ENCODE peak calls at places on chromosomes 5 and 9, in five cellular contexts. L is psoas muscle; H is SJCRH30; E is naive thymus-derived CD4-positive, alpha-beta T cell; B is fibroblast of the aortic adventitia. M is an unnamed sample.

GRCh38 chr5:38719916-38720315 is 125.9 kb upstream of the OSMR start:
- DNase-seq in B (no peak), L (no peak), H (no peak), E (no peak), M (no peak)

GRCh38 chr5:31329722-31330121 is 136.2 kb downstream of the CDH6 start:
- DNase-seq in B (no peak), E (no peak), H (no peak), L (no peak), M (no peak)

GRCh38 chr5:20266068-20266467 is 278.1 kb upstream of the CDH18 start:
- DNase-seq in B (peak), L (no peak), H (no peak), E (no peak), M (no peak)

GRCh38 chr5:13994606-13995336 is 50.3 kb upstream of the DNAH5 start:
- DNase-seq in B (peak), H (peak), E (no peak), L (no peak), M (no peak)

GRCh38 chr5:157761690-157762611 is 18.4 kb downstream of the LSM11 start:
- DNase-seq in L (no peak), E (peak), H (peak), B (peak), M (peak)

GRCh38 chr9:71929791-71930440 is 18.5 kb downstream of the C9orf85 start:
- DNase-seq in L (no peak), H (peak), B (no peak), E (no peak), M (no peak)

GRCh38 chr5:156526081-156527017 is 199.4 kb downstream of the SGCD start:
- DNase-seq in E (no peak), B (no peak), L (no peak), H (no peak), M (no peak)

GRCh38 chr9:108469654-108470053 is 386.1 kb downstream of the ACTL7B start:
- DNase-seq in L (no peak), H (no peak), E (no peak), B (peak), M (no peak)

GRCh38 chr5:173055722-173055982 is 500 bp upstream of the CREBRF start:
- DNase-seq in H (no peak), L (no peak), E (no peak), B (no peak), M (no peak)

GRCh38 chr5:136420168-136420916 is 55.0 kb upstream of the TRPC7 start:
- DNase-seq in E (no peak), H (no peak), B (no peak), L (no peak), M (no peak)

GRCh38 chr9:131555841-131556673 is 10.7 kb downstream of the PRRT1B start:
- DNase-seq in L (no peak), H (no peak), E (no peak), B (no peak), M (no peak)

GRCh38 chr9:131557855-131558548 is 12.7 kb downstream of the PRRT1B start:
- DNase-seq in E (no peak), L (no peak), H (no peak), B (no peak), M (no peak)

GRCh38 chr9:131552030-131552429 is 6.7 kb downstream of the PRRT1B start:
- DNase-seq in H (no peak), E (no peak), L (no peak), B (no peak), M (no peak)

GRCh38 chr9:131554865-131555351 is 9.6 kb downstream of the PRRT1B start:
- DNase-seq in E (no peak), H (no peak), B (no peak), L (no peak), M (no peak)

DNA sequence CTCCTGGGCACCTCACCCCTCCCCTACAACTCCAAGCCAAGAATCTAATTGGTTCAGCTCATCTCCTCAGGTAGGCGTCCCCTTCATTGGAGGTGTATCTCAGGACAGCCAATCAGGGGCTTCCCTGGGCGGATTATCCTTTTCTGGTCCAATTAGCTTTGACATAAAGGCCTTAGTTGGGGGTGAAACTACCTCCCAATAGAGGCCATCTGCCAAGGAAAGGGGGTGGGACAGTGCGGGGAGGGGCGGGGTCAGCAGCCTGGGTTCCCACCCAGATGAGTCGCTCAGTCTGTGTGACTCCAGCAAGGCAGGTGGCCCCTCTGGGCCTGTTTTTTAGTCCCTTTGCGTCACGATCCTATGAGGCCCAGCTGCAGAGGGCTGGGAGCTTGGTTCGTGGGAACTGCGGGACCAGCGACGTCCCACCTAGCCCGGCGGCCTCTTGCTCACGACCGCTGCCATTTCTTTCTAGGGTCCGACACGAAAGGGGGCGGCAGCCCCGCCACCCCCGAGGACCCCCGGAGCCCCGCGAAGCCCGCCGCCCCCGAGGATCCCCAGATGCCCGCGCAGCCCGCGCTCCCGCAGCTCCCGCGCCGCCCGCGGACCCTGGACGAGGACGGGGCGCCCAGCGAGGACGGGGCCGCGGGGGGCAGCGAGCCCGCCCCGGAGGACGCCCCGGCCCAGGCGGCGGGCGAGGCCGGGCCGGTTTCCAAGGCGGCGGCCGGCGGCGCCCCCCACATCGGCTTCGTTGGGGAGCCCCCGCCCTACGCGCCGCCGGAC is 9.0 kb downstream of the PRRT1B start:
- DNase-seq in E (no peak), L (no peak), H (no peak), B (no peak), M (peak)
- H3K4me3 ChIP-seq in E (no peak), L (no peak), H (no peak), B (no peak), M (no peak)

GRCh38 chr5:56358703-56359428 is 125.7 kb upstream of the ANKRD55 start:
- DNase-seq in L (no peak), B (peak), E (no peak), H (peak), M (no peak)
- H3K4me3 ChIP-seq in L (no peak), B (no peak), E (no peak), H (peak), M (no peak)

DNA sequence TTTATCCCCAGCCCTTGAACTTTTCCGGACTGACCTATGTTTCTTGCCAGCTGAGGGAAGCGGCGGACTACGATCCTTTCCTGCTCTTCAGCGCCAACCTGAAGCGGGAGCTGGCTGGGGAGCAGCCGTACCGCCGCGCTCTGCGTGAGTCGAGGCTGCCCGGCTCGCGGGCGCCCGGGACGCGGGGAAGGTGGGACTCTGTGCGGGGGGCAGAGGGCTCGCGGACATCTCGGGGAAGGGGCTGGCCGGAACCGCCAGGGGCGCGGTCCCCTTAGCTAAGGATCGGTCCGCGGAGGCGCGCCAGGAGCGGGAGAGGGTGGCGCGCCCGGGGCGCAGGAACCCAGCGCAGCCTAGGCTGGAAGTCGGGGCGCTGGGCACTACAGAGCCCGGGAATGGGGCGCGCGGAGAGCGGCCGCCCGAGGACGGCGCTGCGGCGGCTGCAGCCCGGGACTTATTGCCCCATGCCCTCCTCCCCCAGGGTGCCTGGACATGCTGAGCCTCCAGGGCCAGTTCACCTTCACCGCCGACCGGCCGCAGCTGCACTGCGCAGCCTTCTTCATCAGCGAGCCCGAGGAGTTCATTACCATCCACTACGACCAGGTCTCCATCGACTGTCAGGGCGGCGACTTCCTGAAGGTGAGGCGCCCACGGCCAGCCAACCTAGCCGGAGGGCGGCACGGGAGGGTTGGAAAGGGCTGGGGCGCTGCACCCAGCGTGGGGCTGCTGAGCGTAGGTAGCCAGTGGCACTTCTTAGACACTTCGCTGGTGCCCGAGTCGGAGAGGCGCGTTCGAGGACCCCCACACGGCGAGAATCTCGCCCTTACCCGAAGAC is 922 bp downstream of the CRHBP start:
- DNase-seq in H (no peak), B (peak), E (no peak), L (no peak), M (no peak)
- H3K4me3 ChIP-seq in H (no peak), B (peak), E (no peak), L (peak), M (no peak)

GRCh38 chr5:54254482-54255198 is 55.7 kb downstream of the ARL15 start:
- DNase-seq in E (no peak), L (no peak), B (peak), H (no peak), M (no peak)
- H3K4me3 ChIP-seq in E (no peak), L (peak), B (no peak), H (no peak), M (no peak)

GRCh38 chr5:131279209-131279608 is 15.4 kb downstream of the CDC42SE2 start:
- DNase-seq in L (no peak), H (no peak), B (no peak), E (no peak), M (no peak)

GRCh38 chr5:131277875-131278795 is 14.3 kb downstream of the CDC42SE2 start:
- DNase-seq in B (peak), E (no peak), H (peak), L (no peak), M (no peak)

GRCh38 chr5:131274341-131275063 is 10.6 kb downstream of the CDC42SE2 start:
- DNase-seq in E (no peak), L (no peak), H (no peak), B (no peak), M (no peak)

GRCh38 chr5:131277415-131277814 is 13.6 kb downstream of the CDC42SE2 start:
- DNase-seq in B (no peak), L (no peak), H (no peak), E (no peak), M (no peak)

GRCh38 chr5:131275996-131276535 is 12.2 kb downstream of the CDC42SE2 start:
- DNase-seq in E (no peak), L (no peak), B (no peak), H (no peak), M (no peak)
- H3K4me3 ChIP-seq in E (no peak), L (no peak), B (no peak), H (no peak), M (no peak)

GRCh38 chr5:97544279-97545077 is 361.4 kb upstream of the RIOK2 start:
- DNase-seq in L (no peak), E (no peak), H (no peak), B (no peak), M (no peak)
- H3K4me3 ChIP-seq in L (no peak), E (no peak), H (no peak), B (no peak), M (no peak)